ENCODE peak calls at places on chromosomes 1 and 21, in five cellular contexts. I is cardiac muscle cell; U is CD8-positive, alpha-beta T cell; E is upper lobe of right lung; X is GM23338. A is an unnamed sample.

GRCh38 chr1:11058595-11059165 is 1.1 kb downstream of the SRM start:
- DNase-seq in I (no peak), U (no peak), E (no peak), X (no peak), A (no peak)

GRCh38 chr1:10236405-10237156 is 26.2 kb downstream of the KIF1B start:
- DNase-seq in I (peak; percentile 11), U (no peak), E (no peak), X (no peak), A (no peak)

GRCh38 chr21:42093991-42094417 is 22.9 kb downstream of the UMODL1 start:
- DNase-seq in I (peak; percentile 60), U (no peak), E (no peak), X (no peak), A (no peak)

GRCh38 chr1:9233241-9233941 is 1.2 kb upstream of the H6PD start:
- DNase-seq in I (peak; percentile 99), U (no peak), E (peak; percentile 92), X (no peak), A (no peak)

GRCh38 chr21:38303300-38303699 is 46.5 kb downstream of the KCNJ15 start:
- DNase-seq in I (peak; percentile 88), U (no peak), E (no peak), X (no peak), A (no peak)

GRCh38 chr1:235035928-235036327 is 92.7 kb downstream of the TOMM20 start:
- DNase-seq in I (no peak), U (no peak), E (peak; percentile 12), X (no peak), A (no peak)

GRCh38 chr1:176619261-176619660 is 156.3 kb downstream of the PAPPA2 start:
- DNase-seq in I (no peak), U (no peak), E (no peak), X (no peak), A (no peak)

GRCh38 chr21:44513389-44514217 is 26.4 kb downstream of the KRTAP10-1 start:
- DNase-seq in I (no peak), U (no peak), E (no peak), X (no peak), A (no peak)

GRCh38 chr1:180266275-180267210 is 36.5 kb downstream of the LHX4 start:
- DNase-seq in I (no peak), U (no peak), E (no peak), X (no peak), A (no peak)

GRCh38 chr1:244087021-244087560 is 36.0 kb downstream of the ZBTB18 start:
- DNase-seq in I (no peak), U (no peak), E (no peak), X (no peak), A (no peak)

GRCh38 chr1:10033359-10033845 is 644 bp downstream of the UBE4B start:
- DNase-seq in I (peak; percentile 34), U (no peak), E (no peak), X (peak; percentile 57), A (no peak)

GRCh38 chr1:66270122-66270812 is 263.7 kb upstream of the SGIP1 start:
- DNase-seq in I (peak; percentile 88), U (no peak), E (no peak), X (no peak), A (no peak)

GRCh38 chr21:45388611-45389296 is 16.2 kb upstream of the COL18A1 start:
- DNase-seq in I (no peak), U (no peak), E (peak; percentile 57), X (no peak), A (no peak)

GRCh38 chr21:39850333-39850732 is 16.9 kb upstream of the PCP4 start:
- DNase-seq in I (no peak), U (no peak), E (no peak), X (no peak), A (no peak)

GRCh38 chr21:39852726-39853510 is 14.3 kb upstream of the PCP4 start:
- DNase-seq in I (no peak), U (no peak), E (no peak), X (no peak), A (no peak)

GRCh38 chr21:39849014-39849655 is 18.1 kb upstream of the PCP4 start:
- DNase-seq in I (no peak), U (no peak), E (no peak), X (no peak), A (no peak)

GRCh38 chr21:39852021-39852721 is 15.1 kb upstream of the PCP4 start:
- DNase-seq in I (no peak), U (no peak), E (no peak), X (no peak), A (no peak)

GRCh38 chr21:39851219-39851618 is 16.0 kb upstream of the PCP4 start:
- DNase-seq in I (no peak), U (no peak), E (no peak), X (no peak), A (no peak)
- TF ChIP-seq CTCF in I (no peak), U (no peak), E (no peak), X (no peak), A (no peak)

GRCh38 chr1:46179138-46180081 is 3.1 kb upstream of the P3R3URF start:
- DNase-seq in I (peak; percentile 90), U (peak; percentile 60), E (peak; percentile 73), X (peak; percentile 97), A (peak; percentile 81)

GRCh38 chr1:46181343-46182260 is 5.3 kb upstream of the P3R3URF start:
- DNase-seq in I (peak; percentile 25), U (no peak), E (no peak), X (no peak), A (no peak)

GRCh38 chr1:46183119-46183842 is 7.0 kb upstream of the P3R3URF start:
- DNase-seq in I (peak; percentile 76), U (no peak), E (peak; percentile 74), X (peak; percentile 26), A (no peak)

GRCh38 chr1:46176211-46176865 is at the start of gene P3R3URF:
- DNase-seq in I (no peak), U (no peak), E (no peak), X (no peak), A (no peak)

GRCh38 chr1:46180082-46180616 is 3.9 kb upstream of the P3R3URF start:
- DNase-seq in I (no peak), U (no peak), E (peak; percentile 79), X (peak; percentile 80), A (no peak)
- TF ChIP-seq CTCF in I (no peak), U (no peak), E (peak; percentile 20), X (peak; percentile 79), A (no peak)

DNA sequence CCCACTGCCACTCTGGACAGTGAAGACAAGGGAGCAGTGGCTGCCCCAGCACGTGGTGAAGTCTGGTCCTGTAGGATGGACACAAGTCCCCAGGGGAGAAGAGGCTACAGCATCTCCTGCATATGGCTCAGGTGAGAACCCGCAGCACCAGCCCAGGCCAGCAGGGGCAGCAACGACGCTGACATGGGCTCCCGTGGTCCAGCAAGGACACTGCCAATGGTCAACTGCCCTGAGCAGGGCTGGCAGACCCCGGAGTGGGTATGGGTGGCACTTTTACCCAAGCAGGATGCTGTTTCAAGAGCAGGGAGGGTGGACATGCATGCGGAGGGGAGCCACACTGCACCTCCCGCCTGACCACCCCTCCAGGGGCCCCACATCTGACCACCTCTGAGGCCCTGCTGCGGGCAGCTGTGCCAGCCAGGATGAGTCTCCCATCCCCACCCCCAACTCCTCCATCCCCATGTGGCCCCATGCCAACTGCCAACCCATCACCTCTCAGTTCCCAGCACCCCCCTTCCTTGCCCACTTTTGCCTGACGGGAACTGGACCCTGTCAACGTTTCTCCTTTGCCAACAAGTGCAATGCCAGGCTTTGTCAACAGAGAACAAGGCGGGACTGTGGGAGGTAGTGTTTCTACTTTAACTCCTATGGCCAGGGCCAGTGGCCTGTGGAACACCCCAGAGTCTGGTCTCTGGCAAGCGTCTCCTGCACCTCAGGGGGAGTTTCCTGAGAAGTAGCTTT is 8.6 kb downstream of the MORN1 start:
- DNase-seq in I (peak; percentile 32), U (peak; percentile 23), E (peak; percentile 71), X (peak; percentile 83), A (peak; percentile 56)
- TF ChIP-seq CTCF in I (peak; percentile 56), U (peak; percentile 20), E (peak; percentile 44), X (peak; percentile 72), A (peak; percentile 64)

GRCh38 chr1:150826299-150826698 is 18.2 kb upstream of the CTSK start:
- DNase-seq in I (no peak), U (no peak), E (no peak), X (no peak), A (no peak)

GRCh38 chr1:150832597-150832996 is 24.5 kb upstream of the CTSK start:
- DNase-seq in I (no peak), U (no peak), E (no peak), X (no peak), A (no peak)

GRCh38 chr1:150829751-150830150 is 21.7 kb upstream of the CTSK start:
- DNase-seq in I (no peak), U (no peak), E (no peak), X (peak; percentile 51), A (no peak)
- TF ChIP-seq CTCF in I (peak; percentile 22), U (no peak), E (peak; percentile 14), X (peak; percentile 37), A (peak; percentile 60)

GRCh38 chr1:57067863-57068262 is 102.0 kb upstream of the C8B start:
- DNase-seq in I (peak; percentile 10), U (no peak), E (no peak), X (peak; percentile 27), A (no peak)

GRCh38 chr1:57066980-57067615 is 101.3 kb upstream of the C8B start:
- DNase-seq in I (no peak), U (no peak), E (no peak), X (peak; percentile 12), A (no peak)

GRCh38 chr1:57072775-57073174 is 107.0 kb upstream of the C8B start:
- DNase-seq in I (no peak), U (no peak), E (no peak), X (peak; percentile 68), A (no peak)
- TF ChIP-seq CTCF in I (no peak), U (no peak), E (no peak), X (peak; percentile 2), A (peak; percentile 35)

GRCh38 chr1:204878835-204879234 is 8.2 kb downstream of the NFASC start:
- DNase-seq in I (no peak), U (no peak), E (no peak), X (no peak), A (no peak)
- TF ChIP-seq CTCF in I (no peak), U (no peak), E (no peak), X (no peak), A (no peak)

GRCh38 chr1:44254392-44254791 is 41.1 kb downstream of the DMAP1 start:
- DNase-seq in I (no peak), U (no peak), E (no peak), X (no peak), A (no peak)
- TF ChIP-seq CTCF in I (no peak), U (no peak), E (no peak), X (no peak), A (no peak)

DNA sequence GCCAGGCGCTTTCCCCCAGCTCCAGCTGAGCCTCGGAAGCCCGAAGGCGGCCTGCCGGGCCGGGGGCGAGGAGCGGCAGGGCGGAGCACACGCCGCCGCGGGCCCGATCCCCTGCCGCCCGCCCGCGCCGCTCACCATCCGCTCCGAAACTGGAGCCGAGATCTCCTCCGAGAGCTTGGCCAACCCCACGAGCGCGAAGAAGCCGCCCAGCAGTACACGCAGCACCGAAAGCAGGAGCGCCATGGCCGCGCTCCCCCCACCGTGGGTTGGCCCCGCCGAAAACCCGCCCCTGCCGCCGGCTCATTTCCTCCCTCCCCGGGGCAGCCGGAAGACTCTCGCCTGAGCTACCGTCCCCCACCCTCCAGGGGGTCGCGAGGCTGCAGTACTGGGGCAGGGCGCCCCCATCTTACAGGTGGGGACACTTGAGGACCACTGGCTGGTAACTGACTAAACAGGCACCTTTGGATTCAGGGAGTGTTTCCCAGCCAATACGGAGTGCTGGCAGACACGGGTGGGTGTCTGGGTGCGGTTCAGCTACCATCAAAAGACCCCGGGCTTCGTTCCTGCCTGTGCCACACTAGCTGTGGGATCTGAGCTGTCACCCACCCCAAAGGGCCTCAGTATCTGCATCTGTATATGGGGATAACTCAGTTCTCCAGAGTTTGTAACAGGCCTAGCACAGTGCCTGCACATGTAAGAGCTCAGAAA is at the start of gene TMEM35B:
- DNase-seq in I (peak; percentile 66), U (peak; percentile 80), E (peak; percentile 88), X (peak; percentile 77), A (peak; percentile 33)
- TF ChIP-seq CTCF in I (peak; percentile 5), U (no peak), E (no peak), X (peak; percentile 55), A (no peak)

A was measured in neural crest cell.